ENCODE peak calls at places on chromosome 12, in four cellular contexts. J, B, L and M are unnamed samples.

GRCh38 chr12:120361506-120362208 is 7.3 kb downstream of the MSI1 start:
- DNase-seq in B (peak), L (no peak), J (no peak), M (no peak)

GRCh38 chr12:48388430-48388829 is 37.7 kb upstream of the ZNF641 start:
- DNase-seq in L (no peak), J (no peak), B (no peak), M (no peak)

GRCh38 chr12:27525373-27525772 is 1.4 kb downstream of the PPFIBP1 start:
- DNase-seq in B (peak), J (no peak), L (no peak), M (peak)

GRCh38 chr12:69501154-69501895 is 31.1 kb downstream of the FRS2 start:
- DNase-seq in J (no peak), B (no peak), L (no peak), M (no peak)

GRCh38 chr12:124994435-124994975 is 1.1 kb downstream of the BRI3BP start:
- DNase-seq in J (no peak), L (peak), B (peak), M (no peak)

GRCh38 chr12:88951860-88952483 is 371.7 kb upstream of the KITLG start:
- DNase-seq in J (no peak), B (peak), L (no peak), M (no peak)

GRCh38 chr12:8914716-8915526 is 612 bp downstream of the PHC1 start:
- DNase-seq in B (peak), L (peak), J (peak), M (peak)

GRCh38 chr12:125533434-125534029 is 468.3 kb downstream of the AACS start:
- DNase-seq in J (peak), B (peak), L (no peak), M (no peak)

GRCh38 chr12:53207042-53207441 is at the start of gene ITGB7:
- DNase-seq in L (no peak), J (no peak), B (no peak), M (no peak)

GRCh38 chr12:124617615-124618014 is 50.2 kb upstream of the NCOR2 start:
- DNase-seq in B (peak), L (no peak), J (no peak), M (no peak)

GRCh38 chr12:125773033-125773432 is 707.8 kb downstream of the AACS start:
- DNase-seq in J (peak), L (no peak), B (peak), M (no peak)

GRCh38 chr12:52615208-52615868 is 3.0 kb downstream of the KRT73 start:
- DNase-seq in B (no peak), J (no peak), L (no peak), M (no peak)

GRCh38 chr12:11839093-11839641 is 189.7 kb downstream of the ETV6 start:
- DNase-seq in B (no peak), J (no peak), L (no peak), M (no peak)

GRCh38 chr12:89316705-89317139 is 35.6 kb downstream of the DUSP6 start:
- DNase-seq in L (no peak), J (peak), B (peak), M (no peak)

GRCh38 chr12:2609020-2609419 is 185.8 kb upstream of the FKBP4 start:
- DNase-seq in J (no peak), L (no peak), B (no peak), M (no peak)

GRCh38 chr12:126950266-126950665 is 1316.7 kb upstream of the TMEM132C start:
- DNase-seq in L (no peak), B (no peak), J (no peak), M (no peak)

GRCh38 chr12:121145221-121145620 is 12.5 kb downstream of the P2RX7 start:
- DNase-seq in L (no peak), B (no peak), J (no peak), M (no peak)

GRCh38 chr12:30942936-30943335 is 16.4 kb downstream of the TSPAN11 start:
- DNase-seq in J (no peak), L (no peak), B (no peak), M (no peak)

GRCh38 chr12:122793685-122794106 is 19.3 kb downstream of the CCDC62 start:
- DNase-seq in J (peak), B (peak), L (peak), M (peak)

GRCh38 chr12:24561411-24561871 is 387.5 kb downstream of the BCAT1 start:
- DNase-seq in L (no peak), J (peak), B (peak), M (no peak)

GRCh38 chr12:32126720-32127119 is 20.1 kb downstream of the BICD1 start:
- DNase-seq in B (no peak), J (no peak), L (no peak), M (no peak)

GRCh38 chr12:111298583-111299436 is 70.1 kb downstream of the PHETA1 start:
- DNase-seq in B (peak), L (peak), J (peak), M (no peak)

GRCh38 chr12:68565391-68565903 is 45.3 kb upstream of the RAP1B start:
- DNase-seq in L (no peak), J (peak), B (peak), M (peak)

GRCh38 chr12:55814257-55814656 is 3.3 kb downstream of the SARNP start:
- DNase-seq in B (no peak), J (no peak), L (no peak), M (no peak)

GRCh38 chr12:102903318-102904007 is 13.6 kb downstream of the PAH start:
- DNase-seq in J (no peak), B (no peak), L (no peak), M (no peak)

GRCh38 chr12:54641089-54641488 is 6.4 kb upstream of the LACRT start:
- DNase-seq in J (no peak), B (no peak), L (no peak), M (no peak)

GRCh38 chr12:131735153-131735456 is 24.2 kb downstream of the SFSWAP start:
- DNase-seq in B (no peak), L (no peak), J (no peak), M (no peak)

GRCh38 chr12:5204271-5204670 is 160.6 kb downstream of the KCNA5 start:
- DNase-seq in B (no peak), J (no peak), L (no peak), M (no peak)

GRCh38 chr12:126084480-126084879 is 1019.2 kb downstream of the AACS start:
- DNase-seq in L (no peak), B (no peak), J (no peak), M (no peak)

GRCh38 chr12:46858368-46858767 is 32.6 kb upstream of the SLC38A4 start:
- DNase-seq in J (no peak), L (no peak), B (no peak), M (no peak)

GRCh38 chr12:72234871-72235270 is 37.3 kb upstream of the TRHDE start:
- DNase-seq in B (no peak), L (no peak), J (no peak), M (no peak)

GRCh38 chr12:65602191-65602578 is 222.1 kb upstream of the HMGA2 start:
- DNase-seq in B (no peak), L (no peak), J (no peak), M (no peak)

GRCh38 chr12:53937596-53938275 is 895 bp upstream of the HOXC13 start:
- DNase-seq in L (no peak), J (no peak), B (no peak), M (no peak)

GRCh38 chr12:131494141-131494733 is 216.7 kb upstream of the SFSWAP start:
- DNase-seq in B (no peak), L (no peak), J (no peak), M (no peak)

GRCh38 chr12:75795125-75795524 is 236.5 kb downstream of the PHLDA1 start:
- DNase-seq in B (no peak), J (no peak), L (no peak), M (no peak)